ENCODE peak calls at places on chromosome 9, in nine cellular contexts. D, A, C, W, X, J, B, T and N are unnamed samples.

GRCh38 chr9:129023036-129023907 is 4.9 kb downstream of the SH3GLB2 start:
- DNase-seq in D (peak), A (peak), C (peak), W (no peak), X (no peak), J (no peak), B (no peak), T (peak), N (peak)

GRCh38 chr9:126499005-126499910 is 114.5 kb upstream of the LMX1B start:
- DNase-seq in D (no peak), A (peak), C (peak), W (peak), X (peak), J (peak), B (no peak), T (peak), N (no peak)

GRCh38 chr9:131111854-131112311 is 13.5 kb upstream of the NUP214 start:
- DNase-seq in D (no peak), A (no peak), C (no peak), W (no peak), X (no peak), J (no peak), B (no peak), T (no peak), N (no peak)

GRCh38 chr9:136373300-136374182 is at the start of gene CARD9:
- DNase-seq in D (peak), A (no peak), C (no peak), W (no peak), X (peak), J (no peak), B (no peak), T (no peak), N (no peak)

GRCh38 chr9:85744481-85744880 is 2.7 kb upstream of the AGTPBP1 start:
- DNase-seq in D (no peak), A (no peak), C (no peak), W (no peak), X (no peak), J (no peak), B (no peak), T (no peak), N (no peak)

GRCh38 chr9:93100265-93100636 is 4.2 kb downstream of the CARD19 start:
- DNase-seq in D (no peak), A (no peak), C (no peak), W (no peak), X (peak), J (no peak), B (no peak), T (no peak), N (no peak)

GRCh38 chr9:72476617-72477375 is 44.6 kb upstream of the TMC1 start:
- DNase-seq in D (peak), A (peak), C (peak), W (no peak), X (no peak), J (peak), B (no peak), T (peak), N (no peak)

GRCh38 chr9:5879419-5880181 is 11.1 kb upstream of the MLANA start:
- DNase-seq in D (no peak), A (peak), C (peak), W (no peak), X (no peak), J (peak), B (peak), T (peak), N (peak)

GRCh38 chr9:95213102-95213501 is 104.4 kb downstream of the FANCC start:
- DNase-seq in D (no peak), A (no peak), C (no peak), W (no peak), X (no peak), J (no peak), B (no peak), T (no peak), N (no peak)

GRCh38 chr9:93501406-93501805 is 48.0 kb upstream of the FAM120AOS start:
- DNase-seq in D (no peak), A (peak), C (peak), W (no peak), X (no peak), J (no peak), B (no peak), T (no peak), N (no peak)

GRCh38 chr9:114004221-114004716 is 73.8 kb downstream of the AMBP start:
- DNase-seq in D (peak), A (no peak), C (peak), W (no peak), X (no peak), J (no peak), B (no peak), T (peak), N (no peak)

GRCh38 chr9:38233343-38233742 is 159.2 kb upstream of the ALDH1B1 start:
- DNase-seq in D (no peak), A (no peak), C (no peak), W (no peak), X (no peak), J (no peak), B (no peak), T (no peak), N (no peak)

GRCh38 chr9:132509921-132510874 is 72.2 kb upstream of the BARHL1 start:
- DNase-seq in D (no peak), A (no peak), C (peak), W (no peak), X (no peak), J (no peak), B (no peak), T (peak), N (no peak)

GRCh38 chr9:115590016-115590415 is 472.1 kb upstream of the TNC start:
- DNase-seq in D (peak), A (peak), C (peak), W (no peak), X (no peak), J (peak), B (peak), T (peak), N (peak)

GRCh38 chr9:118366228-118366627 is 662.0 kb downstream of the TLR4 start:
- DNase-seq in D (no peak), A (no peak), C (no peak), W (no peak), X (no peak), J (no peak), B (no peak), T (no peak), N (no peak)

GRCh38 chr9:126456396-126456795 is 129.8 kb downstream of the MVB12B start:
- DNase-seq in D (no peak), A (no peak), C (no peak), W (no peak), X (no peak), J (no peak), B (no peak), T (peak), N (no peak)

GRCh38 chr9:79257671-79258410 is 313.9 kb upstream of the TLE4 start:
- DNase-seq in D (no peak), A (no peak), C (peak), W (no peak), X (peak), J (no peak), B (no peak), T (no peak), N (no peak)

GRCh38 chr9:116298992-116299391 is 145.4 kb downstream of the PAPPA start:
- DNase-seq in D (no peak), A (no peak), C (no peak), W (no peak), X (no peak), J (no peak), B (no peak), T (no peak), N (no peak)

GRCh38 chr9:130157079-130157478 is 15.1 kb upstream of the NCS1 start:
- DNase-seq in D (no peak), A (no peak), C (no peak), W (no peak), X (no peak), J (no peak), B (no peak), T (no peak), N (no peak)

GRCh38 chr9:95316794-95317118 is 753 bp downstream of the FANCC start:
- DNase-seq in D (peak), A (peak), C (peak), W (peak), X (peak), J (peak), B (no peak), T (peak), N (no peak)

GRCh38 chr9:135884328-135885035 is 22.9 kb downstream of the CAMSAP1 start:
- DNase-seq in D (no peak), A (peak), C (peak), W (no peak), X (no peak), J (peak), B (no peak), T (peak), N (no peak)

GRCh38 chr9:95757026-95757425 is 118.5 kb upstream of the ERCC6L2 start:
- DNase-seq in D (peak), A (peak), C (peak), W (no peak), X (no peak), J (no peak), B (peak), T (peak), N (peak)

GRCh38 chr9:98365227-98365669 is 109.8 kb upstream of the TBC1D2 start:
- DNase-seq in D (no peak), A (peak), C (no peak), W (peak), X (no peak), J (peak), B (no peak), T (peak), N (no peak)

GRCh38 chr9:118252027-118252426 is 547.8 kb downstream of the TLR4 start:
- DNase-seq in D (no peak), A (no peak), C (no peak), W (no peak), X (no peak), J (no peak), B (no peak), T (no peak), N (no peak)

GRCh38 chr9:88927510-88927909 is 63.8 kb upstream of the S1PR3 start:
- DNase-seq in D (no peak), A (no peak), C (no peak), W (peak), X (no peak), J (no peak), B (no peak), T (no peak), N (no peak)

GRCh38 chr9:92973700-92974099 is 26.4 kb downstream of the FGD3 start:
- DNase-seq in D (no peak), A (no peak), C (no peak), W (no peak), X (no peak), J (no peak), B (no peak), T (no peak), N (no peak)

DNA sequence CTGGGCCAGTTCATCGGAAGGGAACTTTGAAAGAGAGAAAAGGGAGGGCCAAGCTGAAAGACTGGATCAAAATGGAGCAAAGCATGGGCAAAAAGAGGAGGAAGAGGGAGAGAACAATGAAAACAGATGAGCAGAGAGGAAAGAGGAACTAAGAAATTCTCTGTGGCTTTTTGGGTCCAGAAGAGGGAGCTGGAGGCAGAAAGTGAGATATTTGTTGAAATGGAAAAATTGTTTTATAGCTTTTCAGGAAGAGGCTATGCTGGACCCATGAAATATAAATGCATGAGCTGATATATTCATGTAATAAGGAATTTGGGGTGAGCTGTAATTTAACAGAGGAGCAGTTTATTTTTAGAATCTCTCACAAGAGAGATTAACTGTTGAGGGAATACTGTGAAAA is 457.3 kb downstream of the DMAC1 start:
- DNase-seq in D (no peak), A (no peak), C (no peak), W (peak), X (no peak), J (no peak), B (no peak), T (peak), N (no peak)
- TF ChIP-seq CTCF in D (no peak), A (peak), C (peak), W (no peak), X (no peak), J (no peak), B (no peak), T (peak), N (peak)

GRCh38 chr9:17881371-17881770 is 302.5 kb downstream of the SH3GL2 start:
- DNase-seq in D (no peak), A (no peak), C (no peak), W (no peak), X (no peak), J (no peak), B (no peak), T (no peak), N (no peak)

GRCh38 chr9:17878810-17879370 is 300.0 kb downstream of the SH3GL2 start:
- DNase-seq in D (no peak), A (no peak), C (no peak), W (no peak), X (no peak), J (no peak), B (no peak), T (no peak), N (no peak)

GRCh38 chr9:17882801-17883200 is 303.9 kb downstream of the SH3GL2 start:
- DNase-seq in D (no peak), A (no peak), C (no peak), W (no peak), X (no peak), J (no peak), B (no peak), T (no peak), N (no peak)
- TF ChIP-seq CTCF in D (no peak), A (no peak), C (no peak), W (no peak), X (no peak), J (no peak), B (no peak), T (no peak), N (no peak)

GRCh38 chr9:18610956-18611355 is 137.0 kb downstream of the ADAMTSL1 start:
- DNase-seq in D (no peak), A (no peak), C (peak), W (no peak), X (no peak), J (no peak), B (no peak), T (no peak), N (no peak)
- TF ChIP-seq CTCF in D (no peak), A (no peak), C (no peak), W (no peak), X (no peak), J (no peak), B (no peak), T (no peak), N (no peak)

GRCh38 chr9:2241461-2241874 is 226.3 kb downstream of the SMARCA2 start:
- DNase-seq in D (peak), A (peak), C (peak), W (peak), X (peak), J (peak), B (peak), T (peak), N (peak)
- TF ChIP-seq CTCF in D (no peak), A (peak), C (peak), W (no peak), X (peak), J (no peak), B (peak), T (peak), N (peak)

DNA sequence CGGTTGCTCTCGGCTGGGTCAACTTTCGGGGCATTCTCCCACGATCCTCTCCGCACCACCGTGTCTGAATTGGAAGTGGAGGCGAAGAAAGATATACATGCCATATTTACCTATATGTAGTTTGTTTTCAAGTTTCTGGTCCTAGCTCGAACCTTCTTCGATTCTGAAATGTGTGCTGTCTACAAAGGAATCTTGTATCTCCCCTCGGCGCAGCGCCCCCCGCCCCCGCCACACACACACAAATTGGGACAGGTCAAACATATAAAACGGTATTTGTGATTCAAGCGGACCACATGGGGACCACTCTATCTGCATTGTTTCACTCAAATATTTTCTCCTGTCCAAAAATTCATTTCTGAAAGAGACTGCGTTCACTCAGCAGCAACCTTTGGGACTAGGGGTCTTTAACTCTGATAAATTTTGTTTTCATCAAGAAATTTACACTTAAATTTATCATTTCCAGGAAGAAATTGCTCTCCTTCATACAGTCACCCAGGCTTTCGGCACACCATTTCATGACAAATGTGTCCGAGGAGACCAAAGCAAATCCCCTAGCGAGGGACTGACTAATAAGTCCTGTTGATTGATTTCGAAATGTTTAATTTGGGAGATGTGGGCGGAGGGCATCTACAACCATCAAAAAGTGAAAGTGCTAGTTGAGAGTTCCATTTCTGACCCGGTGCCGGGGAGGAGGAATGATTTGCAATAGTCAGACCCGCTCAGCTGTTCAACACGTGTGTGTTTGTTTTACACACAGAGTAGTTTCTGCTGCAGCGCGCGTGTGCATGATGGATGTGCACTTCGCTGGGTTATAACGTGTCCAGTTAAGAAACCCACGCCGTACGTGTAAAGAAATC is 1.1 kb upstream of the NR4A3 start:
- DNase-seq in D (peak), A (peak), C (peak), W (peak), X (no peak), J (peak), B (peak), T (peak), N (peak)
- TF ChIP-seq CTCF in D (no peak), A (no peak), C (no peak), W (no peak), X (no peak), J (peak), B (no peak), T (no peak), N (no peak)

DNA sequence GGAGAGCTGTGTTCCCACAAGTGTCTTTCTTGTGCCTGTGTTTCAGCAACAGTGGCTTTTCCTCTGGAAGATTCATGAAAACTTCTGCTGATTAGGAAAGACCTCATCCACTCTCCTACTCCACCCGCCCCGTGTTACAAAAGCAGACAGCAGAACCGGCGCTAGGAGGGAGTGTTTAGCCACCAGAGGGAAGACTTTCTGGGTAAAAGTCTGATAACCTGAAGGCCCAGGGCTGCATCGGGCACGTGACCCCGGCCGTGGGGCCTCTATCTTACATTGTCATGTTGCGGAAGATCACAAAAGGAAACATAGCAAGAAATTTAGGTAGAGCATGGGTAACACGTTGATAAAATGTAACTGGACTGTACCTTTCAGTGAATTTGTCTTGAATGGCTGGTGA is 32.0 kb upstream of the DMRT2 start:
- DNase-seq in D (peak), A (peak), C (no peak), W (peak), X (no peak), J (peak), B (no peak), T (peak), N (no peak)
- TF ChIP-seq CTCF in D (no peak), A (peak), C (no peak), W (peak), X (no peak), J (peak), B (peak), T (peak), N (peak)